ENCODE peak calls at places on chromosomes 6 and 20, in ten cellular contexts. One of them, this sample, is unnamed.

GRCh38 chr6:69294407-69294806 is 502.4 kb downstream of the LMBRD1 start:
- DNase-seq in astrocyte of the hippocampus: no peak
- DNase-seq in non-pigmented ciliary epithelial cell: no peak
- DNase-seq in activated naive CD4-positive, alpha-beta T cell treated with anti-CD3 and anti-CD28 coated beads, Interleukin-2, amount 50 U/mL, for 16 hours: no peak
- DNase-seq in T-helper 1 cell: no peak
- DNase-seq in left ventricle myocardium inferior: no peak
- DNase-seq in activated CD8-positive, alpha-beta T cell treated with anti-CD3 and anti-CD28 coated beads, Interleukin-2, amount 10 ng/mL, durations not matched to agents 7 days and 5 days: no peak
- DNase-seq in WTC11: no peak
- DNase-seq in heart left ventricle: no peak
- DNase-seq in HTR-8/SVneo: no peak
- DNase-seq in this sample: no peak

GRCh38 chr20:49418156-49418555 is 64.3 kb downstream of the KCNB1 start:
- DNase-seq in astrocyte of the hippocampus: no peak
- DNase-seq in non-pigmented ciliary epithelial cell: no peak
- DNase-seq in activated naive CD4-positive, alpha-beta T cell treated with anti-CD3 and anti-CD28 coated beads, Interleukin-2, amount 50 U/mL, for 16 hours: no peak
- DNase-seq in T-helper 1 cell: no peak
- DNase-seq in left ventricle myocardium inferior: no peak
- DNase-seq in activated CD8-positive, alpha-beta T cell treated with anti-CD3 and anti-CD28 coated beads, Interleukin-2, amount 10 ng/mL, durations not matched to agents 7 days and 5 days: no peak
- DNase-seq in WTC11: no peak
- DNase-seq in heart left ventricle: no peak
- DNase-seq in HTR-8/SVneo: no peak
- DNase-seq in this sample: no peak

GRCh38 chr20:23920936-23921335 is 41.4 kb upstream of the CST5 start:
- DNase-seq in astrocyte of the hippocampus: no peak
- DNase-seq in non-pigmented ciliary epithelial cell: no peak
- DNase-seq in activated naive CD4-positive, alpha-beta T cell treated with anti-CD3 and anti-CD28 coated beads, Interleukin-2, amount 50 U/mL, for 16 hours: no peak
- DNase-seq in T-helper 1 cell: no peak
- DNase-seq in left ventricle myocardium inferior: no peak
- DNase-seq in activated CD8-positive, alpha-beta T cell treated with anti-CD3 and anti-CD28 coated beads, Interleukin-2, amount 10 ng/mL, durations not matched to agents 7 days and 5 days: no peak
- DNase-seq in WTC11: no peak
- DNase-seq in heart left ventricle: no peak
- DNase-seq in HTR-8/SVneo: no peak
- DNase-seq in this sample: no peak

GRCh38 chr6:41641352-41641925 is 3.2 kb downstream of the MDFI start:
- DNase-seq in astrocyte of the hippocampus: no peak
- DNase-seq in non-pigmented ciliary epithelial cell: no peak
- DNase-seq in activated naive CD4-positive, alpha-beta T cell treated with anti-CD3 and anti-CD28 coated beads, Interleukin-2, amount 50 U/mL, for 16 hours: no peak
- DNase-seq in T-helper 1 cell: no peak
- DNase-seq in left ventricle myocardium inferior: no peak
- DNase-seq in activated CD8-positive, alpha-beta T cell treated with anti-CD3 and anti-CD28 coated beads, Interleukin-2, amount 10 ng/mL, durations not matched to agents 7 days and 5 days: no peak
- DNase-seq in WTC11: no peak
- DNase-seq in heart left ventricle: no peak
- DNase-seq in HTR-8/SVneo: no peak
- DNase-seq in this sample: no peak

GRCh38 chr6:28446818-28447511 is 3.7 kb upstream of the ZSCAN23 start:
- DNase-seq in astrocyte of the hippocampus: peak
- DNase-seq in non-pigmented ciliary epithelial cell: no peak
- DNase-seq in activated naive CD4-positive, alpha-beta T cell treated with anti-CD3 and anti-CD28 coated beads, Interleukin-2, amount 50 U/mL, for 16 hours: no peak
- DNase-seq in T-helper 1 cell: no peak
- DNase-seq in left ventricle myocardium inferior: no peak
- DNase-seq in activated CD8-positive, alpha-beta T cell treated with anti-CD3 and anti-CD28 coated beads, Interleukin-2, amount 10 ng/mL, durations not matched to agents 7 days and 5 days: peak
- DNase-seq in WTC11: peak
- DNase-seq in heart left ventricle: no peak
- DNase-seq in HTR-8/SVneo: no peak
- DNase-seq in this sample: no peak

GRCh38 chr6:27889275-27889627 is 22.9 kb downstream of the OR2B2 start:
- DNase-seq in astrocyte of the hippocampus: no peak
- DNase-seq in non-pigmented ciliary epithelial cell: no peak
- DNase-seq in activated naive CD4-positive, alpha-beta T cell treated with anti-CD3 and anti-CD28 coated beads, Interleukin-2, amount 50 U/mL, for 16 hours: no peak
- DNase-seq in T-helper 1 cell: no peak
- DNase-seq in left ventricle myocardium inferior: no peak
- DNase-seq in activated CD8-positive, alpha-beta T cell treated with anti-CD3 and anti-CD28 coated beads, Interleukin-2, amount 10 ng/mL, durations not matched to agents 7 days and 5 days: no peak
- DNase-seq in WTC11: no peak
- DNase-seq in heart left ventricle: no peak
- DNase-seq in HTR-8/SVneo: no peak
- DNase-seq in this sample: no peak

GRCh38 chr20:45404438-45404837 is 3.7 kb upstream of the DBNDD2 start:
- DNase-seq in astrocyte of the hippocampus: no peak
- DNase-seq in non-pigmented ciliary epithelial cell: no peak
- DNase-seq in activated naive CD4-positive, alpha-beta T cell treated with anti-CD3 and anti-CD28 coated beads, Interleukin-2, amount 50 U/mL, for 16 hours: no peak
- DNase-seq in T-helper 1 cell: no peak
- DNase-seq in left ventricle myocardium inferior: no peak
- DNase-seq in activated CD8-positive, alpha-beta T cell treated with anti-CD3 and anti-CD28 coated beads, Interleukin-2, amount 10 ng/mL, durations not matched to agents 7 days and 5 days: no peak
- DNase-seq in WTC11: no peak
- DNase-seq in heart left ventricle: no peak
- DNase-seq in HTR-8/SVneo: no peak
- DNase-seq in this sample: no peak

GRCh38 chr6:147506704-147507114 is 1.8 kb upstream of the SAMD5 start:
- DNase-seq in astrocyte of the hippocampus: peak
- DNase-seq in non-pigmented ciliary epithelial cell: no peak
- DNase-seq in activated naive CD4-positive, alpha-beta T cell treated with anti-CD3 and anti-CD28 coated beads, Interleukin-2, amount 50 U/mL, for 16 hours: peak
- DNase-seq in T-helper 1 cell: no peak
- DNase-seq in left ventricle myocardium inferior: peak
- DNase-seq in activated CD8-positive, alpha-beta T cell treated with anti-CD3 and anti-CD28 coated beads, Interleukin-2, amount 10 ng/mL, durations not matched to agents 7 days and 5 days: peak
- DNase-seq in WTC11: peak
- DNase-seq in heart left ventricle: peak
- DNase-seq in HTR-8/SVneo: peak
- DNase-seq in this sample: no peak

GRCh38 chr20:1312904-1313235 is 16.1 kb downstream of the SDCBP2 start:
- DNase-seq in astrocyte of the hippocampus: no peak
- DNase-seq in non-pigmented ciliary epithelial cell: no peak
- DNase-seq in activated naive CD4-positive, alpha-beta T cell treated with anti-CD3 and anti-CD28 coated beads, Interleukin-2, amount 50 U/mL, for 16 hours: no peak
- DNase-seq in T-helper 1 cell: no peak
- DNase-seq in left ventricle myocardium inferior: no peak
- DNase-seq in activated CD8-positive, alpha-beta T cell treated with anti-CD3 and anti-CD28 coated beads, Interleukin-2, amount 10 ng/mL, durations not matched to agents 7 days and 5 days: no peak
- DNase-seq in WTC11: no peak
- DNase-seq in heart left ventricle: no peak
- DNase-seq in HTR-8/SVneo: no peak
- DNase-seq in this sample: no peak

GRCh38 chr20:52047811-52048302 is 143.7 kb downstream of the ZFP64 start:
- DNase-seq in astrocyte of the hippocampus: peak
- DNase-seq in non-pigmented ciliary epithelial cell: peak
- DNase-seq in activated naive CD4-positive, alpha-beta T cell treated with anti-CD3 and anti-CD28 coated beads, Interleukin-2, amount 50 U/mL, for 16 hours: no peak
- DNase-seq in T-helper 1 cell: no peak
- DNase-seq in left ventricle myocardium inferior: no peak
- DNase-seq in activated CD8-positive, alpha-beta T cell treated with anti-CD3 and anti-CD28 coated beads, Interleukin-2, amount 10 ng/mL, durations not matched to agents 7 days and 5 days: peak
- DNase-seq in WTC11: no peak
- DNase-seq in heart left ventricle: no peak
- DNase-seq in HTR-8/SVneo: no peak
- DNase-seq in this sample: peak

GRCh38 chr20:61907081-61907891 is 158.4 kb downstream of the TAF4 start:
- DNase-seq in astrocyte of the hippocampus: no peak
- DNase-seq in non-pigmented ciliary epithelial cell: no peak
- DNase-seq in activated naive CD4-positive, alpha-beta T cell treated with anti-CD3 and anti-CD28 coated beads, Interleukin-2, amount 50 U/mL, for 16 hours: no peak
- DNase-seq in T-helper 1 cell: no peak
- DNase-seq in left ventricle myocardium inferior: no peak
- DNase-seq in activated CD8-positive, alpha-beta T cell treated with anti-CD3 and anti-CD28 coated beads, Interleukin-2, amount 10 ng/mL, durations not matched to agents 7 days and 5 days: no peak
- DNase-seq in WTC11: no peak
- DNase-seq in heart left ventricle: no peak
- DNase-seq in HTR-8/SVneo: no peak
- DNase-seq in this sample: no peak

GRCh38 chr20:13817342-13817741 is 32.5 kb downstream of the NDUFAF5 start:
- DNase-seq in astrocyte of the hippocampus: no peak
- DNase-seq in non-pigmented ciliary epithelial cell: no peak
- DNase-seq in activated naive CD4-positive, alpha-beta T cell treated with anti-CD3 and anti-CD28 coated beads, Interleukin-2, amount 50 U/mL, for 16 hours: no peak
- DNase-seq in T-helper 1 cell: no peak
- DNase-seq in left ventricle myocardium inferior: no peak
- DNase-seq in activated CD8-positive, alpha-beta T cell treated with anti-CD3 and anti-CD28 coated beads, Interleukin-2, amount 10 ng/mL, durations not matched to agents 7 days and 5 days: no peak
- DNase-seq in WTC11: no peak
- DNase-seq in heart left ventricle: no peak
- DNase-seq in HTR-8/SVneo: no peak
- DNase-seq in this sample: no peak

GRCh38 chr20:50449789-50450492 is 60.2 kb upstream of the PTPN1 start:
- DNase-seq in astrocyte of the hippocampus: no peak
- DNase-seq in non-pigmented ciliary epithelial cell: no peak
- DNase-seq in activated naive CD4-positive, alpha-beta T cell treated with anti-CD3 and anti-CD28 coated beads, Interleukin-2, amount 50 U/mL, for 16 hours: no peak
- DNase-seq in T-helper 1 cell: no peak
- DNase-seq in left ventricle myocardium inferior: no peak
- DNase-seq in activated CD8-positive, alpha-beta T cell treated with anti-CD3 and anti-CD28 coated beads, Interleukin-2, amount 10 ng/mL, durations not matched to agents 7 days and 5 days: no peak
- DNase-seq in WTC11: no peak
- DNase-seq in heart left ventricle: no peak
- DNase-seq in HTR-8/SVneo: no peak
- DNase-seq in this sample: no peak

GRCh38 chr6:13286185-13286584 is 42.2 kb downstream of the TBC1D7 start:
- DNase-seq in astrocyte of the hippocampus: no peak
- DNase-seq in non-pigmented ciliary epithelial cell: no peak
- DNase-seq in activated naive CD4-positive, alpha-beta T cell treated with anti-CD3 and anti-CD28 coated beads, Interleukin-2, amount 50 U/mL, for 16 hours: no peak
- DNase-seq in T-helper 1 cell: no peak
- DNase-seq in left ventricle myocardium inferior: no peak
- DNase-seq in activated CD8-positive, alpha-beta T cell treated with anti-CD3 and anti-CD28 coated beads, Interleukin-2, amount 10 ng/mL, durations not matched to agents 7 days and 5 days: no peak
- DNase-seq in WTC11: no peak
- DNase-seq in heart left ventricle: no peak
- DNase-seq in HTR-8/SVneo: no peak
- DNase-seq in this sample: no peak

GRCh38 chr6:131660195-131660594 is 23.1 kb downstream of the ENPP3 start:
- DNase-seq in astrocyte of the hippocampus: no peak
- DNase-seq in non-pigmented ciliary epithelial cell: no peak
- DNase-seq in activated naive CD4-positive, alpha-beta T cell treated with anti-CD3 and anti-CD28 coated beads, Interleukin-2, amount 50 U/mL, for 16 hours: no peak
- DNase-seq in T-helper 1 cell: no peak
- DNase-seq in left ventricle myocardium inferior: no peak
- DNase-seq in activated CD8-positive, alpha-beta T cell treated with anti-CD3 and anti-CD28 coated beads, Interleukin-2, amount 10 ng/mL, durations not matched to agents 7 days and 5 days: no peak
- DNase-seq in WTC11: no peak
- DNase-seq in heart left ventricle: no peak
- DNase-seq in HTR-8/SVneo: no peak
- DNase-seq in this sample: no peak

GRCh38 chr6:43644940-43645612 is at the start of gene RSPH9:
- DNase-seq in astrocyte of the hippocampus: peak
- DNase-seq in non-pigmented ciliary epithelial cell: no peak
- DNase-seq in activated naive CD4-positive, alpha-beta T cell treated with anti-CD3 and anti-CD28 coated beads, Interleukin-2, amount 50 U/mL, for 16 hours: peak
- DNase-seq in T-helper 1 cell: peak
- DNase-seq in left ventricle myocardium inferior: peak
- DNase-seq in activated CD8-positive, alpha-beta T cell treated with anti-CD3 and anti-CD28 coated beads, Interleukin-2, amount 10 ng/mL, durations not matched to agents 7 days and 5 days: peak
- DNase-seq in WTC11: peak
- DNase-seq in heart left ventricle: peak
- DNase-seq in HTR-8/SVneo: no peak
- DNase-seq in this sample: peak

GRCh38 chr6:88588938-88589337 is 374.5 kb downstream of the RNGTT start:
- DNase-seq in astrocyte of the hippocampus: peak
- DNase-seq in non-pigmented ciliary epithelial cell: no peak
- DNase-seq in activated naive CD4-positive, alpha-beta T cell treated with anti-CD3 and anti-CD28 coated beads, Interleukin-2, amount 50 U/mL, for 16 hours: no peak
- DNase-seq in T-helper 1 cell: no peak
- DNase-seq in left ventricle myocardium inferior: no peak
- DNase-seq in activated CD8-positive, alpha-beta T cell treated with anti-CD3 and anti-CD28 coated beads, Interleukin-2, amount 10 ng/mL, durations not matched to agents 7 days and 5 days: no peak
- DNase-seq in WTC11: no peak
- DNase-seq in heart left ventricle: no peak
- DNase-seq in HTR-8/SVneo: no peak
- DNase-seq in this sample: no peak

GRCh38 chr6:168280899-168281245 is 38.7 kb downstream of the DACT2 start:
- DNase-seq in astrocyte of the hippocampus: no peak
- DNase-seq in non-pigmented ciliary epithelial cell: no peak
- DNase-seq in activated naive CD4-positive, alpha-beta T cell treated with anti-CD3 and anti-CD28 coated beads, Interleukin-2, amount 50 U/mL, for 16 hours: no peak
- DNase-seq in T-helper 1 cell: no peak
- DNase-seq in left ventricle myocardium inferior: no peak
- DNase-seq in activated CD8-positive, alpha-beta T cell treated with anti-CD3 and anti-CD28 coated beads, Interleukin-2, amount 10 ng/mL, durations not matched to agents 7 days and 5 days: no peak
- DNase-seq in WTC11: no peak
- DNase-seq in heart left ventricle: no peak
- DNase-seq in HTR-8/SVneo: no peak
- DNase-seq in this sample: no peak